ENCODE peak calls at places on chromosome 3, in four cellular contexts. One of them, this sample, is unnamed.

GRCh38 chr3:9116351-9116750 is 133.1 kb downstream of the SRGAP3 start:
- DNase-seq in ovary: no peak
- DNase-seq in AG10803: no peak
- DNase-seq in brain microvascular endothelial cell: no peak
- DNase-seq in this sample: no peak

GRCh38 chr3:49104427-49105291 is at the start of gene QARS1:
- DNase-seq in ovary: peak
- DNase-seq in AG10803: peak
- DNase-seq in brain microvascular endothelial cell: peak
- DNase-seq in this sample: peak

GRCh38 chr3:184177331-184177731 is 2.7 kb downstream of the AP2M1 start:
- DNase-seq in ovary: peak
- DNase-seq in AG10803: peak
- DNase-seq in brain microvascular endothelial cell: peak
- DNase-seq in this sample: no peak

GRCh38 chr3:30819067-30819798 is 75.2 kb downstream of the GADL1 start:
- DNase-seq in ovary: no peak
- DNase-seq in AG10803: no peak
- DNase-seq in brain microvascular endothelial cell: no peak
- DNase-seq in this sample: no peak

GRCh38 chr3:41204369-41204768 is 5.1 kb downstream of the CTNNB1 start:
- DNase-seq in ovary: no peak
- DNase-seq in AG10803: no peak
- DNase-seq in brain microvascular endothelial cell: no peak
- DNase-seq in this sample: no peak

GRCh38 chr3:194683431-194683830 is 2.3 kb upstream of the FAM43A start:
- DNase-seq in ovary: no peak
- DNase-seq in AG10803: no peak
- DNase-seq in brain microvascular endothelial cell: no peak
- DNase-seq in this sample: no peak

GRCh38 chr3:127065561-127066270 is 82.8 kb downstream of the PLXNA1 start:
- DNase-seq in ovary: no peak
- DNase-seq in AG10803: peak
- DNase-seq in brain microvascular endothelial cell: no peak
- DNase-seq in this sample: no peak

GRCh38 chr3:49019941-49020334 is 1.6 kb upstream of the DALRD3 start:
- DNase-seq in ovary: peak
- DNase-seq in AG10803: no peak
- DNase-seq in brain microvascular endothelial cell: no peak
- DNase-seq in this sample: no peak

GRCh38 chr3:71243230-71243629 is 340.3 kb downstream of the FOXP1 start:
- DNase-seq in ovary: no peak
- DNase-seq in AG10803: no peak
- DNase-seq in brain microvascular endothelial cell: peak
- DNase-seq in this sample: no peak

GRCh38 chr3:42839616-42840015 is 30.4 kb downstream of the ACKR2 start:
- DNase-seq in ovary: peak
- DNase-seq in AG10803: peak
- DNase-seq in brain microvascular endothelial cell: peak
- DNase-seq in this sample: peak

GRCh38 chr3:119647177-119647576 is 13.2 kb downstream of the POPDC2 start:
- DNase-seq in ovary: no peak
- DNase-seq in AG10803: no peak
- DNase-seq in brain microvascular endothelial cell: no peak
- DNase-seq in this sample: no peak

GRCh38 chr3:52090620-52091468 is 34.5 kb upstream of the DUSP7 start:
- DNase-seq in ovary: peak
- DNase-seq in AG10803: no peak
- DNase-seq in brain microvascular endothelial cell: no peak
- DNase-seq in this sample: no peak

GRCh38 chr3:48543271-48543866 is 13.2 kb downstream of the PFKFB4 start:
- DNase-seq in ovary: no peak
- DNase-seq in AG10803: peak
- DNase-seq in brain microvascular endothelial cell: no peak
- DNase-seq in this sample: no peak

GRCh38 chr3:177146646-177147045 is 50.6 kb downstream of the TBL1XR1 start:
- DNase-seq in ovary: no peak
- DNase-seq in AG10803: peak
- DNase-seq in brain microvascular endothelial cell: no peak
- DNase-seq in this sample: no peak

GRCh38 chr3:187694801-187695200 is 7.6 kb downstream of the RTP2 start:
- DNase-seq in ovary: no peak
- DNase-seq in AG10803: peak
- DNase-seq in brain microvascular endothelial cell: peak
- DNase-seq in this sample: no peak

GRCh38 chr3:27464646-27465045 is 19.5 kb downstream of the SLC4A7 start:
- DNase-seq in ovary: no peak
- DNase-seq in AG10803: no peak
- DNase-seq in brain microvascular endothelial cell: no peak
- DNase-seq in this sample: no peak

DNA sequence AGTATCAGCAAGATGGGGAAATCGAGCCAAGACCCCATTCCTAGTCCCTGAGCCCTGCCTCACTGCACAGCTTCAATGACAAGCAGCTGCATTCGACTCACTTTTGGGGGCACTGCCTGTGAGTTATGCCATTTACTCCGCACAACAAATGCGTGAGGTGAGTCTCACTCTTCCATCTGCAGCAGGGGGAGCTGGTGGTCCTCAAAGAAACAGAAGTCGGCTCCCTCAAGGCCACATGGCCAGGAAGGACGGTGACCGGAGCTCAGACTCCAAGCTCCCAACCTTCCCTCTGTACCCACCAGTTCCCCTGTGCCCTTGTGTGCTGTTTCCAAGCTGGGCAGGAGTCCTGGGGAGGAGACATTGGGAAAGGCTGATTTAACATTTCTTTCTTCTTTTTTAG is 127.7 kb upstream of the IQSEC1 start:
- DNase-seq in ovary: no peak
- DNase-seq in AG10803: no peak
- DNase-seq in brain microvascular endothelial cell: no peak
- DNase-seq in this sample: no peak
- TF ChIP-seq CTCF in ovary: no peak
- TF ChIP-seq CTCF in AG10803: no peak
- TF ChIP-seq CTCF in brain microvascular endothelial cell: peak
- TF ChIP-seq CTCF in this sample: no peak

GRCh38 chr3:156030735-156031134 is 89.6 kb upstream of the KCNAB1 start:
- DNase-seq in ovary: no peak
- DNase-seq in AG10803: no peak
- DNase-seq in brain microvascular endothelial cell: no peak
- DNase-seq in this sample: no peak

GRCh38 chr3:156029208-156029607 is 91.2 kb upstream of the KCNAB1 start:
- DNase-seq in ovary: no peak
- DNase-seq in AG10803: no peak
- DNase-seq in brain microvascular endothelial cell: no peak
- DNase-seq in this sample: no peak

GRCh38 chr3:156024904-156025303 is 95.5 kb upstream of the KCNAB1 start:
- DNase-seq in ovary: no peak
- DNase-seq in AG10803: peak
- DNase-seq in brain microvascular endothelial cell: peak
- DNase-seq in this sample: no peak
- H3K4me3 ChIP-seq in ovary: no peak
- H3K4me3 ChIP-seq in AG10803: peak
- H3K4me3 ChIP-seq in brain microvascular endothelial cell: peak
- H3K4me3 ChIP-seq in this sample: no peak

GRCh38 chr3:102741105-102741504 is 306.3 kb downstream of the ZPLD1 start:
- DNase-seq in ovary: no peak
- DNase-seq in AG10803: no peak
- DNase-seq in brain microvascular endothelial cell: no peak
- DNase-seq in this sample: no peak

GRCh38 chr3:102736961-102737304 is 302.1 kb downstream of the ZPLD1 start:
- DNase-seq in ovary: no peak
- DNase-seq in AG10803: no peak
- DNase-seq in brain microvascular endothelial cell: no peak
- DNase-seq in this sample: no peak

GRCh38 chr3:102733811-102734574 is 299.2 kb downstream of the ZPLD1 start:
- DNase-seq in ovary: no peak
- DNase-seq in AG10803: peak
- DNase-seq in brain microvascular endothelial cell: no peak
- DNase-seq in this sample: no peak

GRCh38 chr3:102736288-102736960 is 301.6 kb downstream of the ZPLD1 start:
- DNase-seq in ovary: no peak
- DNase-seq in AG10803: no peak
- DNase-seq in brain microvascular endothelial cell: no peak
- DNase-seq in this sample: no peak

GRCh38 chr3:102737353-102737752 is 302.5 kb downstream of the ZPLD1 start:
- DNase-seq in ovary: no peak
- DNase-seq in AG10803: no peak
- DNase-seq in brain microvascular endothelial cell: no peak
- DNase-seq in this sample: no peak
- TF ChIP-seq CTCF in ovary: no peak
- TF ChIP-seq CTCF in AG10803: no peak
- TF ChIP-seq CTCF in brain microvascular endothelial cell: no peak
- TF ChIP-seq CTCF in this sample: no peak

DNA sequence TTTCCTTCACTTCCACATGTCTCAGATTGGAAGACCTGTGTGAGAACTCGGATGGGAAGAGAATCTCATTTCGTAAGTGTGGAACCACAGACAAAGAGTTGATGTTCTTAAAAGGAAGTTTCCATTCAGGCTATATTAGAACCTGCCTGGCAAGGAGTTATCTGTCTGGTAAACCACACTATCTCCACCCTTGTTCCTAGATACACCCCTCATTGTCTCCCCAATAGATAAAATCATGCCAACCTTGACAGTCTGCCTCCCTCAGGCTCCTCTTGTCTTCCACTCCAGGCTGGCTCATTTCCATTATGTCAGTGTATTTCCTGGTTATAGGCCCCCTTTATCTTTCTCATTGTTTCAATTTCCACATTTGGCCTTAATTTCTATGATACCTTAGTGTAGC is 89.2 kb downstream of the TMEM108 start:
- DNase-seq in ovary: no peak
- DNase-seq in AG10803: no peak
- DNase-seq in brain microvascular endothelial cell: no peak
- DNase-seq in this sample: no peak
- H3K4me3 ChIP-seq in ovary: no peak
- H3K4me3 ChIP-seq in AG10803: no peak
- H3K4me3 ChIP-seq in brain microvascular endothelial cell: no peak
- H3K4me3 ChIP-seq in this sample: no peak

GRCh38 chr3:67940200-67940952 is 286.0 kb upstream of the SUCLG2 start:
- DNase-seq in ovary: no peak
- DNase-seq in AG10803: no peak
- DNase-seq in brain microvascular endothelial cell: no peak
- DNase-seq in this sample: no peak
- TF ChIP-seq CTCF in ovary: no peak
- TF ChIP-seq CTCF in AG10803: no peak
- TF ChIP-seq CTCF in brain microvascular endothelial cell: no peak
- TF ChIP-seq CTCF in this sample: no peak

GRCh38 chr3:76551739-76552138 is 488.2 kb upstream of the ROBO2 start:
- DNase-seq in ovary: no peak
- DNase-seq in AG10803: no peak
- DNase-seq in brain microvascular endothelial cell: no peak
- DNase-seq in this sample: no peak
- H3K4me3 ChIP-seq in ovary: no peak
- H3K4me3 ChIP-seq in AG10803: no peak
- H3K4me3 ChIP-seq in brain microvascular endothelial cell: no peak
- H3K4me3 ChIP-seq in this sample: no peak

GRCh38 chr3:53842436-53843194 is 3.6 kb downstream of the CHDH start:
- DNase-seq in ovary: no peak
- DNase-seq in AG10803: peak
- DNase-seq in brain microvascular endothelial cell: peak
- DNase-seq in this sample: no peak
- TF ChIP-seq CTCF in ovary: no peak
- TF ChIP-seq CTCF in AG10803: no peak
- TF ChIP-seq CTCF in brain microvascular endothelial cell: peak
- TF ChIP-seq CTCF in this sample: no peak

DNA sequence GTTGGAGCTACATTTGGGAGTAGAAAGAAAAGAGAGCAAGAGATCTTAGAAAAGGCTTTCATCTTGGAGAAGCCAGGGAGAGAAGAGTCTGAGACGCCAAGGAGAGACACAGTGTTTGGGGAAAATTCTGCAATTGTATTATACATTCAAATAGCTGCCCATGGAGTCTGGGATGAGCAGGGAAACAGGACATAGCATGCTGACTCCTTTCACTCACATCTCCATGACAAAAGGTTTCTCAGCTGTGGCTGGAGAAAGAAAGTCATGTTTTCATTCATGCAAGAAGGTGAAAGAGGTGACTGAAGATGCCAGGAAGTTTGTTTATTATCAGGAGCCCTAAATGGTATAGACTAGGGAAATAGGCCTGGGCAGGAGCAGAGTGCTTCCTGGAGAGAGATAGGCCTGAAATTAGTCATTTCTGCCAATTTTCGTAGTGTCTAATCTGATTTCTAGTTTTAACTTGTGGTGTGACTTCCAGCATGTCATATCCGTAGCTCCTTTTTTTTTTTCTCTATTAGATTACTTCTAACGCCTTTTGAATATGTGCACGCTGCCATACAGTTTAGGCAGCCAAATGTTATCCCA is 34.1 kb downstream of the ACP3 start:
- DNase-seq in ovary: no peak
- DNase-seq in AG10803: no peak
- DNase-seq in brain microvascular endothelial cell: no peak
- DNase-seq in this sample: no peak
- H3K4me3 ChIP-seq in ovary: no peak
- H3K4me3 ChIP-seq in AG10803: no peak
- H3K4me3 ChIP-seq in brain microvascular endothelial cell: no peak
- H3K4me3 ChIP-seq in this sample: no peak

DNA sequence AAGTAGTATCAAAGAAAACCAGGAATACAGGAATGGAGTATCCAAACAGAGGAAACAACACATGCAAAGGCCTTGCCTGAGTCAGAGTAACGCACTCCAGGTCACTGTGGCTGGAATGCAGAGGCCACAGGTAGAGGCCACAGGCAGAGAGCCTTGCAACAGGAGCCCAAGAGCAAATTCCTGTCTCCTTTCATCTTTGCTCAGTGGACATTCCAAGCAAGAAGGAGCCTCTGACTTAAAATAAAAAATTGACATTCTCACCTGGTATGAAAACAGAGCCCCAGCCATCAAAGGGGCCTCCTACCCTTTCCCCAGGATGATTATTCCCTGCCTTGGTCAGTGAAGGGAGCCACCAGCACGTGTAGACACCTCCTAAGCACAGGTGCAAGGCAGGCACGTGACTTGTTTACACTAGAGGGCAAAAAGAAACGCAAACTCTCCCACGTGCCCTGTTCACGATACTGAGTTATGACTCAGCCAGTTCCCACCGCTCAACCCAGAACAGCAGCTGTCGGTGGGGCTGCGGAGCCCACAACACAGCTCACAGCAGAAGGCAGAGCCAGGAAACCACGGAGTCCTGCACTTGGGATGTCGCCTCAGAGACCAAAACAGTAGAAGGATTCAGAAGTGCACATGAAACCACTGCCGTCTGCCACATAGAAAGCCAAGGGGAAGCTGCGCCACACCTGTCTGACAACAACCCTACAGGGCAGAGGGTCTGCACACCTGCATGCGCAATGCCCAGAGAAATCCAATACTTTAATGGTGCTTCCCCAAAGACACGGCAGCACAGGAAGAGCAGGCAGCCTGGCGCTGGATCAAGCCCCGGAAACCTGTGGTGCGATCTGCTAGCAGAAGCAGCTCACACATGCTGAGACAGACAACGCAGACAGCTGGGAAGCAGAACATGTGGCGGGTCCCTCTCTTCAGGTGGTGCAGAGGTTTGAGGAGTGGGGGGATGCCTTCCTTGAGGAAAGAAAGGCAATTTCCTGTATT is 52.1 kb downstream of the ITGB5 start:
- DNase-seq in ovary: peak
- DNase-seq in AG10803: peak
- DNase-seq in brain microvascular endothelial cell: peak
- DNase-seq in this sample: peak
- TF ChIP-seq CTCF in ovary: no peak
- TF ChIP-seq CTCF in AG10803: no peak
- TF ChIP-seq CTCF in brain microvascular endothelial cell: no peak
- TF ChIP-seq CTCF in this sample: no peak

This sample was measured in AG04449.